ENCODE peak calls at places on chromosomes 6 and 20, in seven cellular contexts. Z is neural crest cell; E is astrocyte of the spinal cord; F is GM12865; T is choroid plexus epithelial cell; D is mesothelial cell of epicardium; H is naive thymus-derived CD4-positive, alpha-beta T cell. I is an unnamed sample.

GRCh38 chr20:61748376-61748775 is 317.3 kb downstream of the TAF4 start:
- DNase-seq in Z (no peak), E (peak; percentile 65), F (no peak), T (peak; percentile 54), D (no peak), H (no peak), I (no peak)

GRCh38 chr6:20180935-20181334 is 31.3 kb downstream of the MBOAT1 start:
- DNase-seq in Z (no peak), E (no peak), F (peak; percentile 33), T (no peak), D (no peak), H (no peak), I (peak; percentile 34)

GRCh38 chr6:116246089-116246488 is 7.8 kb downstream of the TSPYL4 start:
- DNase-seq in Z (no peak), E (peak; percentile 74), F (no peak), T (peak; percentile 86), D (no peak), H (no peak), I (no peak)

GRCh38 chr20:51659491-51660050 is 108.6 kb downstream of the ATP9A start:
- DNase-seq in Z (no peak), E (no peak), F (no peak), T (no peak), D (no peak), H (no peak), I (no peak)

GRCh38 chr20:46708172-46708860 is 1.1 kb upstream of the SLC2A10 start:
- DNase-seq in Z (no peak), E (no peak), F (no peak), T (no peak), D (no peak), H (no peak), I (no peak)

GRCh38 chr6:64290867-64291266 is 655.3 kb downstream of the PHF3 start:
- DNase-seq in Z (no peak), E (no peak), F (no peak), T (no peak), D (no peak), H (no peak), I (no peak)

GRCh38 chr6:11479296-11479695 is 58.3 kb upstream of the TMEM170B start:
- DNase-seq in Z (no peak), E (no peak), F (no peak), T (no peak), D (no peak), H (no peak), I (no peak)

GRCh38 chr6:154302111-154302752 is 54.4 kb downstream of the IPCEF1 start:
- DNase-seq in Z (no peak), E (peak; percentile 90), F (peak; percentile 87), T (peak; percentile 83), D (no peak), H (no peak), I (peak; percentile 67)

GRCh38 chr6:142756215-142756630 is 188.8 kb downstream of the HIVEP2 start:
- DNase-seq in Z (no peak), E (peak; percentile 35), F (no peak), T (peak; percentile 65), D (no peak), H (no peak), I (no peak)

GRCh38 chr20:64140956-64141355 is 23.3 kb upstream of the MYT1 start:
- DNase-seq in Z (no peak), E (no peak), F (no peak), T (no peak), D (peak; percentile 34), H (no peak), I (no peak)

GRCh38 chr6:137794510-137795200 is 72.4 kb upstream of the TNFAIP3 start:
- DNase-seq in Z (no peak), E (no peak), F (no peak), T (no peak), D (no peak), H (no peak), I (no peak)

GRCh38 chr20:51175724-51176123 is 152.8 kb upstream of the KCNG1 start:
- DNase-seq in Z (no peak), E (no peak), F (no peak), T (no peak), D (no peak), H (no peak), I (no peak)

GRCh38 chr6:36130672-36131516 is 581 bp downstream of the MAPK13 start:
- DNase-seq in Z (no peak), E (no peak), F (peak; percentile 35), T (peak; percentile 19), D (peak; percentile 47), H (peak; percentile 34), I (peak; percentile 73)

GRCh38 chr6:79373880-79374279 is 139.4 kb upstream of the HMGN3 start:
- DNase-seq in Z (no peak), E (no peak), F (no peak), T (no peak), D (no peak), H (no peak), I (no peak)

GRCh38 chr6:62775427-62776022 is 435.7 kb upstream of the FKBP1C start:
- DNase-seq in Z (no peak), E (no peak), F (peak; percentile 24), T (peak; percentile 7), D (no peak), H (no peak), I (peak; percentile 24)

GRCh38 chr20:50189681-50190250 is 864 bp upstream of the CEBPB start:
- DNase-seq in Z (no peak), E (no peak), F (no peak), T (peak; percentile 51), D (no peak), H (no peak), I (no peak)

GRCh38 chr20:45419188-45420091 is 3.5 kb downstream of the PIGT start:
- DNase-seq in Z (no peak), E (peak; percentile 97), F (peak; percentile 82), T (peak; percentile 81), D (no peak), H (no peak), I (peak; percentile 45)

GRCh38 chr6:117547688-117548621 is 54.4 kb downstream of the GOPC start:
- DNase-seq in Z (no peak), E (peak; percentile 49), F (peak; percentile 43), T (peak; percentile 62), D (no peak), H (peak; percentile 30), I (peak; percentile 41)

GRCh38 chr6:142913511-142914047 is 31.4 kb downstream of the HIVEP2 start:
- DNase-seq in Z (no peak), E (no peak), F (peak; percentile 94), T (no peak), D (no peak), H (peak; percentile 72), I (peak; percentile 77)

GRCh38 chr6:168063431-168063830 is 15.6 kb downstream of the FRMD1 start:
- DNase-seq in Z (no peak), E (no peak), F (no peak), T (no peak), D (no peak), H (no peak), I (no peak)

GRCh38 chr6:6683964-6684363 is 95.4 kb downstream of the LY86 start:
- DNase-seq in Z (no peak), E (no peak), F (no peak), T (no peak), D (no peak), H (no peak), I (no peak)

GRCh38 chr6:31125586-31126363 is 5.5 kb upstream of the CDSN start:
- DNase-seq in Z (no peak), E (peak; percentile 8), F (no peak), T (peak; percentile 19), D (no peak), H (no peak), I (no peak)

GRCh38 chr20:62931464-62931863 is 5.2 kb upstream of the DIDO1 start:
- DNase-seq in Z (no peak), E (no peak), F (no peak), T (no peak), D (no peak), H (no peak), I (no peak)

GRCh38 chr20:46111028-46111835 is 6.9 kb upstream of the CD40 start:
- DNase-seq in Z (no peak), E (no peak), F (peak; percentile 89), T (no peak), D (no peak), H (no peak), I (peak; percentile 58)

GRCh38 chr6:90406142-90406794 is 109.6 kb upstream of the BACH2 start:
- DNase-seq in Z (no peak), E (peak; percentile 85), F (peak; percentile 8), T (peak; percentile 86), D (no peak), H (no peak), I (no peak)

I was measured in GM10248.